ENCODE peak calls at places on chromosomes 3 and 15, in six cellular contexts. One of them, this sample, is unnamed.

GRCh38 chr3:127175272-127175671 is 17.7 kb upstream of the PRR23E start:
- DNase-seq in HCT116: no peak
- DNase-seq in HepG2: no peak
- DNase-seq in K562: no peak
- DNase-seq in H1: no peak
- DNase-seq in GM12878: no peak
- DNase-seq in this sample: no peak

GRCh38 chr3:140922634-140923033 is 19.0 kb upstream of the SLC25A36 start:
- DNase-seq in K562: peak
- DNase-seq in GM12878: no peak
- DNase-seq in HCT116: no peak
- DNase-seq in HepG2: no peak
- DNase-seq in H1: no peak
- DNase-seq in this sample: no peak

GRCh38 chr3:78830466-78830865 is 937.3 kb downstream of the ROBO1 start:
- DNase-seq in HepG2: no peak
- DNase-seq in GM12878: no peak
- DNase-seq in K562: no peak
- DNase-seq in HCT116: no peak
- DNase-seq in H1: no peak
- DNase-seq in this sample: no peak

GRCh38 chr3:122944671-122945151 is 82.9 kb downstream of the SEMA5B start:
- DNase-seq in HepG2: no peak
- DNase-seq in H1: no peak
- DNase-seq in K562: no peak
- DNase-seq in HCT116: no peak
- DNase-seq in GM12878: no peak
- DNase-seq in this sample: no peak

GRCh38 chr15:36931434-36931833 is 168.9 kb downstream of the MEIS2 start:
- DNase-seq in HepG2: no peak
- DNase-seq in GM12878: no peak
- DNase-seq in HCT116: no peak
- DNase-seq in H1: no peak
- DNase-seq in K562: no peak
- DNase-seq in this sample: no peak

GRCh38 chr3:195450731-195451229 is 8.0 kb upstream of the ACAP2 start:
- DNase-seq in H1: no peak
- DNase-seq in GM12878: no peak
- DNase-seq in HCT116: no peak
- DNase-seq in K562: no peak
- DNase-seq in HepG2: no peak
- DNase-seq in this sample: no peak

GRCh38 chr3:178267158-178267838 is 268.9 kb upstream of the KCNMB2 start:
- DNase-seq in GM12878: no peak
- DNase-seq in H1: no peak
- DNase-seq in K562: no peak
- DNase-seq in HCT116: no peak
- DNase-seq in HepG2: no peak
- DNase-seq in this sample: no peak

GRCh38 chr3:46383211-46383945 is 12.6 kb downstream of the CCR5 start:
- DNase-seq in GM12878: no peak
- DNase-seq in HepG2: no peak
- DNase-seq in H1: no peak
- DNase-seq in K562: no peak
- DNase-seq in HCT116: no peak
- DNase-seq in this sample: no peak

GRCh38 chr3:195042741-195043611 is 228.0 kb downstream of the XXYLT1 start:
- DNase-seq in K562: no peak
- DNase-seq in GM12878: no peak
- DNase-seq in HCT116: no peak
- DNase-seq in H1: no peak
- DNase-seq in HepG2: no peak
- DNase-seq in this sample: no peak

GRCh38 chr3:94811836-94812235 is 749.0 kb downstream of the NSUN3 start:
- DNase-seq in H1: no peak
- DNase-seq in HepG2: no peak
- DNase-seq in K562: no peak
- DNase-seq in HCT116: no peak
- DNase-seq in GM12878: no peak
- DNase-seq in this sample: peak

DNA sequence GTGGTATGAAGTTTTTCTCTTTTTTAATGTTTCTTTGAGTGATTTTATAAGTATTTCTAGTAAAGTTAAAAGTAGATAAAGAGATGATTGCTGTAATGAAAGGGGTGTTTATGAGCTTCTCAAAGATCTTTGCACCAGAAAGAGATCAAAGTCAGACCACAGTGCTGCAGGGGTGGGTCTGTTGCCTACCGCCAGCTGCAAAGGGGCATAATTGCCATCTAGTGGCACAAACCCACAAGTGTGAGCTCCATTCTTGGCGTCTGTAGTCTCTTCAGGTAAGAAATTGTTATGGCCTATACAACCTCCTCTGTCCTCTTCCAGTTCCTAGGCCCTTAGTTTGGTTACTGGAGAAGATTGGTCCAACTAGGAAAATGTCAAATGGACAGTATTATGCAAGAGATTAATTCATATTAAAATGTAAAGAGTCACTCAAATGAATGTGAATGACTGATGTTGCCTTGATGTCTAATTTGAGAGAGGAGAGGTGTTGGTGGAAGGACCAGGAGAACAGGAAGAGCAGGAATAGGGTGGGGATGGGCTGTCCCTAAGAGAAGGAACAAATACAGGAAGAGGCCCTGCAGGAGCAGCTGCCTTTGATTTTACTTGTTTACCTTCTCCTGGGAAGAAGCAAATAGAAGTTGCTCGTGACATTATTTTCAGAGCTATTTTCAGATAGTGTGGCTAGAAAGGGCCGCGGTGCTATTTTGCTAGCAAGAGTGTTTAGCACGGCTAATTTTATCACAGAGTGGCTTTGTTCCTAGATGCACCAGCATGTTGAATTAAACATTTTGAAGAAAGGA is 53.0 kb upstream of the GSK3B start:
- DNase-seq in HepG2: peak
- DNase-seq in HCT116: no peak
- DNase-seq in K562: no peak
- DNase-seq in H1: no peak
- DNase-seq in GM12878: no peak
- DNase-seq in this sample: peak
- TF ChIP-seq MAX in HepG2: no peak
- TF ChIP-seq MAX in HCT116: no peak
- TF ChIP-seq MAX in K562: no peak
- TF ChIP-seq MAX in H1: no peak
- TF ChIP-seq MAX in GM12878: no peak
- TF ChIP-seq MAX in this sample: no peak

GRCh38 chr15:76967067-76967466 is 27.9 kb upstream of the PSTPIP1 start:
- DNase-seq in GM12878: no peak
- DNase-seq in H1: no peak
- DNase-seq in K562: no peak
- DNase-seq in HepG2: no peak
- DNase-seq in HCT116: no peak
- DNase-seq in this sample: no peak

GRCh38 chr15:76961277-76962010 is 29.9 kb downstream of the RCN2 start:
- DNase-seq in HepG2: no peak
- DNase-seq in H1: no peak
- DNase-seq in GM12878: no peak
- DNase-seq in K562: no peak
- DNase-seq in HCT116: no peak
- DNase-seq in this sample: no peak

GRCh38 chr15:76964157-76964556 is 30.8 kb upstream of the PSTPIP1 start:
- DNase-seq in GM12878: no peak
- DNase-seq in K562: no peak
- DNase-seq in H1: no peak
- DNase-seq in HCT116: no peak
- DNase-seq in HepG2: no peak
- DNase-seq in this sample: no peak

GRCh38 chr15:76963596-76963995 is 31.3 kb upstream of the PSTPIP1 start:
- DNase-seq in GM12878: no peak
- DNase-seq in K562: peak
- DNase-seq in HepG2: peak
- DNase-seq in H1: no peak
- DNase-seq in HCT116: no peak
- DNase-seq in this sample: peak

DNA sequence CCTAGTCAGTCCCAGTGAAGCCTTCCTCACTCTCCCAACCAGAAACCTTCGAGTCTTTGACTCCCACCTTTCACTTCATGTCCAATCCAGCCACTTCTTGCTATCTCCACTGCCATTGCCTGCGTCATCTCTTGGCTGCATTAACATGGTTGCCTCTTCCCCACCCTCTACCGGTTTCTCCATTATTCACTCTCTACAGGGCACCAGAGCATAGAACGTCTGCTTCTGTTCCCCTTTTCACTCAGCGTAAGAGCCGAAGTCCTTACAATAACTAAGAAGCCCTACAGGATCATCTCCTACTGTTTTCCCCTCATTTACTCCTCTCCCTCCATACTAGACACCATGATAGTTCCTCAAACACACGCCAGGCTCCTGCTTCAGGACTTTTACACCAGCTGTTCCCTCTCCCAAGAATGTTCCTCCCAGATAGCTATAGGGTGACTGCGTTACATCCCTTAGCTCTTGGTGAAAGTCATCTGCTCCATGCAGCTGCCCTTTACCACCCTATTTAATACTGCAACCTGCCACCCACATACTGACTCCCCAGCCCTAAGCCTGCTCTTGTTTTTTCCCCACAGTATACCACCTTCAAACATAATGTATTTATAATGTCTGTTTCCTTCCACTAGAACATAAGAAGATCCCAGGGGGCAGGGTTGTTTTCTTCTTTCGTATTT is 30.9 kb downstream of the RCN2 start:
- DNase-seq in GM12878: no peak
- DNase-seq in K562: no peak
- DNase-seq in HepG2: no peak
- DNase-seq in HCT116: no peak
- DNase-seq in H1: no peak
- DNase-seq in this sample: no peak
- TF ChIP-seq ATF3 in GM12878: no peak
- TF ChIP-seq ATF3 in K562: no peak
- TF ChIP-seq ATF3 in HepG2: no peak
- TF ChIP-seq ATF3 in HCT116: no peak
- TF ChIP-seq ATF3 in H1: no peak
- TF ChIP-seq ATF3 in this sample: no peak

GRCh38 chr15:77631790-77632551 is 741 bp downstream of the LINGO1 start:
- DNase-seq in H1: no peak
- DNase-seq in HepG2: no peak
- DNase-seq in GM12878: no peak
- DNase-seq in K562: peak
- DNase-seq in HCT116: no peak
- DNase-seq in this sample: peak
- TF ChIP-seq MAX in H1: no peak
- TF ChIP-seq MAX in HepG2: no peak
- TF ChIP-seq MAX in GM12878: no peak
- TF ChIP-seq MAX in K562: no peak
- TF ChIP-seq MAX in HCT116: no peak
- TF ChIP-seq MAX in this sample: no peak

GRCh38 chr3:147410518-147411234 is 1.5 kb downstream of the ZIC1 start:
- DNase-seq in HepG2: no peak
- DNase-seq in H1: no peak
- DNase-seq in K562: no peak
- DNase-seq in HCT116: no peak
- DNase-seq in GM12878: no peak
- DNase-seq in this sample: peak

GRCh38 chr3:147411777-147412176 is 2.6 kb downstream of the ZIC1 start:
- DNase-seq in HepG2: no peak
- DNase-seq in HCT116: no peak
- DNase-seq in GM12878: no peak
- DNase-seq in K562: no peak
- DNase-seq in H1: no peak
- DNase-seq in this sample: no peak

GRCh38 chr3:147412491-147412916 is 3.3 kb downstream of the ZIC1 start:
- DNase-seq in HCT116: no peak
- DNase-seq in GM12878: no peak
- DNase-seq in K562: no peak
- DNase-seq in H1: no peak
- DNase-seq in HepG2: no peak
- DNase-seq in this sample: peak

GRCh38 chr3:147410126-147410517 is 957 bp downstream of the ZIC1 start:
- DNase-seq in HCT116: no peak
- DNase-seq in H1: no peak
- DNase-seq in GM12878: no peak
- DNase-seq in K562: no peak
- DNase-seq in HepG2: no peak
- DNase-seq in this sample: peak

GRCh38 chr3:147411235-147411607 is 2.1 kb downstream of the ZIC1 start:
- DNase-seq in GM12878: no peak
- DNase-seq in HepG2: no peak
- DNase-seq in K562: no peak
- DNase-seq in H1: no peak
- DNase-seq in HCT116: no peak
- DNase-seq in this sample: no peak
- TF ChIP-seq ATF3 in GM12878: no peak
- TF ChIP-seq ATF3 in HepG2: no peak
- TF ChIP-seq ATF3 in K562: no peak
- TF ChIP-seq ATF3 in H1: no peak
- TF ChIP-seq ATF3 in HCT116: no peak
- TF ChIP-seq ATF3 in this sample: no peak